ENCODE peak calls at places on chromosomes 4 and X, in nine cellular contexts. X, H, M, I, D, E, C, O and A are unnamed samples.

GRCh38 chrX:40096395-40097091 is 1.2 kb downstream of the BCOR start:
- DNase-seq in C (no peak), D (no peak), E (peak), H (peak), I (peak), X (no peak), O (no peak), M (peak), A (no peak)

GRCh38 chr4:98659741-98660507 is 1.5 kb upstream of the TSPAN5 start:
- DNase-seq in I (no peak), X (no peak), D (no peak), M (no peak), H (no peak), O (no peak), E (no peak), C (no peak), A (no peak)

GRCh38 chr4:10082047-10082446 is 34.6 kb downstream of the WDR1 start:
- DNase-seq in D (no peak), E (no peak), X (peak), M (peak), O (no peak), H (no peak), I (peak), C (no peak), A (peak)

GRCh38 chrX:24357101-24357500 is 3.3 kb upstream of the SUPT20HL1 start:
- DNase-seq in H (no peak), M (no peak), X (no peak), I (no peak), O (no peak), E (no peak), D (no peak), C (no peak), A (no peak)

GRCh38 chr4:15711762-15712161 is 8.9 kb downstream of the BST1 start:
- DNase-seq in H (no peak), M (no peak), I (no peak), E (no peak), C (no peak), D (no peak), O (no peak), X (no peak), A (no peak)

GRCh38 chr4:185729300-185729912 is 82.6 kb downstream of the SORBS2 start:
- DNase-seq in O (no peak), X (no peak), M (no peak), C (no peak), E (no peak), D (peak), H (no peak), I (no peak), A (no peak)

GRCh38 chr4:186144180-186144579 is 39.7 kb downstream of the FAM149A start:
- DNase-seq in D (no peak), X (no peak), O (no peak), C (no peak), E (peak), H (no peak), M (no peak), I (peak), A (no peak)

GRCh38 chrX:153763989-153764755 is at the start of gene PLXNB3:
- DNase-seq in M (peak), C (peak), D (peak), I (peak), E (peak), X (peak), H (peak), O (peak), A (peak)

GRCh38 chr4:88957570-88957969 is 99.4 kb downstream of the FAM13A start:
- DNase-seq in X (no peak), E (no peak), O (no peak), H (no peak), C (no peak), M (no peak), D (no peak), I (no peak), A (no peak)

GRCh38 chr4:119659576-119659975 is 31.0 kb upstream of the PDE5A start:
- DNase-seq in C (no peak), H (no peak), I (no peak), O (no peak), D (no peak), M (no peak), X (no peak), E (no peak), A (no peak)

GRCh38 chr4:163157157-163157556 is 9.5 kb downstream of the NAF1 start:
- DNase-seq in X (no peak), I (no peak), C (no peak), D (no peak), E (no peak), M (no peak), H (no peak), O (no peak), A (no peak)

GRCh38 chr4:26192921-26193894 is 127.6 kb upstream of the RBPJ start:
- DNase-seq in H (no peak), C (no peak), I (no peak), D (no peak), M (no peak), X (no peak), E (no peak), O (no peak), A (no peak)

GRCh38 chrX:79161655-79162054 is 17.2 kb downstream of the GPR174 start:
- DNase-seq in X (no peak), E (no peak), M (no peak), I (no peak), C (no peak), D (no peak), H (no peak), O (no peak), A (no peak)

GRCh38 chr4:164442167-164442566 is 311.8 kb upstream of the SMIM31 start:
- DNase-seq in D (no peak), C (no peak), X (no peak), M (no peak), H (no peak), O (no peak), E (no peak), I (no peak), A (no peak)

GRCh38 chr4:16626945-16627344 is 271.5 kb downstream of the LDB2 start:
- DNase-seq in M (no peak), E (no peak), C (no peak), H (no peak), X (no peak), D (no peak), O (no peak), I (no peak), A (peak)

GRCh38 chrX:153641575-153642312 is 5.3 kb upstream of the DUSP9 start:
- DNase-seq in I (no peak), E (no peak), O (no peak), C (no peak), X (no peak), M (no peak), D (no peak), H (no peak), A (no peak)

GRCh38 chr4:10605746-10606482 is 78.7 kb downstream of the CLNK start:
- DNase-seq in D (no peak), X (no peak), H (no peak), M (no peak), E (no peak), O (no peak), C (no peak), I (no peak), A (no peak)

GRCh38 chr4:108889696-108890475 is 127.0 kb upstream of the ETNPPL start:
- DNase-seq in O (no peak), E (no peak), I (no peak), H (no peak), M (no peak), X (no peak), D (no peak), C (no peak), A (no peak)

GRCh38 chr4:73608677-73609594 is 11.3 kb downstream of the RASSF6 start:
- DNase-seq in I (no peak), E (no peak), D (no peak), C (no peak), H (no peak), O (no peak), M (no peak), X (no peak), A (no peak)

GRCh38 chr4:189069782-189070181 is 870.9 kb upstream of the FRG1 start:
- DNase-seq in C (no peak), M (no peak), H (no peak), I (no peak), O (no peak), D (no peak), X (no peak), E (no peak), A (no peak)

GRCh38 chr4:132737344-132737743 is 411.8 kb upstream of the PCDH10 start:
- DNase-seq in X (no peak), H (peak), O (no peak), E (no peak), M (no peak), D (no peak), C (no peak), I (no peak), A (no peak)

GRCh38 chr4:17448689-17449088 is 63.2 kb downstream of the QDPR start:
- DNase-seq in C (no peak), H (no peak), X (no peak), D (no peak), M (no peak), O (no peak), E (no peak), I (no peak), A (no peak)

GRCh38 chr4:26762650-26763049 is 98.0 kb upstream of the STIM2 start:
- DNase-seq in C (no peak), H (no peak), O (no peak), X (no peak), I (peak), M (no peak), E (no peak), D (no peak), A (no peak)

GRCh38 chr4:2860391-2861348 is 17.0 kb downstream of the ADD1 start:
- DNase-seq in M (no peak), D (no peak), X (no peak), I (no peak), E (no peak), C (no peak), H (no peak), O (no peak), A (no peak)

GRCh38 chr4:917466-917865 is 14.7 kb downstream of the GAK start:
- DNase-seq in O (no peak), X (no peak), I (no peak), D (no peak), M (no peak), C (no peak), E (no peak), H (no peak), A (peak)

GRCh38 chr4:53592686-53593641 is 1.7 kb upstream of the LNX1 start:
- DNase-seq in X (peak), D (no peak), I (peak), M (no peak), O (peak), E (peak), H (peak), C (no peak), A (peak)
- H3K4me3 ChIP-seq in X (peak), D (peak), I (no peak), M (no peak), O (peak), E (peak), H (no peak), C (peak), A (peak)

GRCh38 chr4:104494161-104494560 is 533 bp downstream of the CXXC4 start:
- DNase-seq in M (no peak), X (no peak), O (no peak), I (no peak), C (no peak), D (no peak), H (no peak), E (no peak), A (no peak)

GRCh38 chr4:104491396-104491821 is 3.3 kb downstream of the CXXC4 start:
- DNase-seq in I (peak), X (peak), O (peak), E (peak), C (no peak), H (peak), D (no peak), M (peak), A (no peak)

GRCh38 chr4:104493071-104493831 is 1.4 kb downstream of the CXXC4 start:
- DNase-seq in E (no peak), O (no peak), M (no peak), C (no peak), D (no peak), I (no peak), H (no peak), X (no peak), A (no peak)

GRCh38 chr4:104491826-104492771 is 2.6 kb downstream of the CXXC4 start:
- DNase-seq in E (peak), H (no peak), D (no peak), O (no peak), M (no peak), I (peak), X (no peak), C (no peak), A (no peak)

DNA sequence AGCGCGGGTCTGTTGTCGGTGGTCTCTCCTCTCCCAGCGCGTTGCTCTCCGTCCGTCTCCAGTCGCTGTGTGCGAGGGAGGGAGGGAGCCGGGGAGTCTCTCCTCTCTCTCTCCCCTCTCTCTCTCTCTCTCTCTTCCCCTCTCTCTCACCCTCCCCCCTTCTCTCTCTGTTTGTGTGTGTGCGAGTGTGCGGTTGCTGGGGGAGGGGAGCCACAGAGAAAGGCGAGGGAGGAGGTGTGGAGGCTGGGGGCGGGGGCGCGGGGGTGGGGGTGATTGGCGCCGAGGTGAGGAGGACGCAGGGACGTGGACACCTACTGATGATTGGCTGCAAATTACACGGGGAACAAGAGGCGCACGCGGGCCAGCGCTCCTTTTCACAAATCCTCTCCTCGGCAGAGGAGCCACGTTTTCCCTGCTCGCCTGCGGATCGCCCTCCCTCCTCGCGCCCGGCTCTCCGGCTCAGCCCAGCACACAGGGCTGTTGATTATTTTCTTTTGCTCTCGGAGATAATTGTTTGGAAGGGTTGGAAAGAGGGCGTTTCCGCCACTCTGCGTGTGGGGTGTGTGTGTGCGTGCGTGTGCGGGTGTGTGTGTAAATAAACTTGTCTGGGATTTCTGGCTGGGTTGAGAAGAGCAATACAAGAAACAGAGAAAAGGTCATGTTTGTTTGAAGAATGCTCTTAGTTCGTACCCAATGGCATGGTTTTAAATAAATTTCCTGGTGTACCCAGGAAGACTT is at the start of gene CXXC4:
- DNase-seq in H (peak), D (no peak), M (peak), C (peak), I (peak), O (peak), X (peak), E (peak), A (peak)
- TF ChIP-seq POLR2AphosphoS5 in H (no peak), D (peak), M (peak), C (peak), I (peak), O (no peak), X (no peak), E (peak), A (no peak)

GRCh38 chrX:30888526-30889146 is 418 bp downstream of the TAB3 start:
- DNase-seq in X (no peak), M (peak), D (no peak), O (no peak), H (no peak), C (no peak), I (peak), E (no peak), A (peak)
- H3K4me3 ChIP-seq in X (peak), M (peak), D (peak), O (peak), H (peak), C (peak), I (peak), E (peak), A (peak)

DNA sequence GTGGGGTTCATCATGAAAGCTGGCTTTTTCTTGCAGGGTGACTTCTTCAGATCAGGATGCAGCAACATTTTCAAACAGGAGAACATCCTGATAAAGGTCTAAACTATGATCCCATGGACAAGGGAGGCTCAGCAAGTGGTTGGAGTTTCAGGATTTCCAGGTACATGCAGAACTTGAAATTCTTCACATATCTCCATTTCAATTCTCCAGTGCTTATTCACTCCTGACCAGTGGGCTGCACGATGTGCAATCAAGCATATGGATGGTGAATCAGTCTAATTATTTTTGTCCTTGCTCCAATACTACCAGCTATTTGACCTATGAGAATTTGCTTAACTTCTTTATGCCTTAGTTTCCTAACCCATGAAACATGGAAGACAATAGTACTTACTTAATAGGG is 92.6 kb downstream of the HPGD start:
- DNase-seq in H (no peak), I (no peak), D (no peak), E (no peak), C (no peak), X (no peak), M (no peak), O (no peak), A (no peak)
- TF ChIP-seq POLR2AphosphoS5 in H (no peak), I (no peak), D (no peak), E (no peak), C (no peak), X (no peak), M (no peak), O (no peak), A (no peak)

DNA sequence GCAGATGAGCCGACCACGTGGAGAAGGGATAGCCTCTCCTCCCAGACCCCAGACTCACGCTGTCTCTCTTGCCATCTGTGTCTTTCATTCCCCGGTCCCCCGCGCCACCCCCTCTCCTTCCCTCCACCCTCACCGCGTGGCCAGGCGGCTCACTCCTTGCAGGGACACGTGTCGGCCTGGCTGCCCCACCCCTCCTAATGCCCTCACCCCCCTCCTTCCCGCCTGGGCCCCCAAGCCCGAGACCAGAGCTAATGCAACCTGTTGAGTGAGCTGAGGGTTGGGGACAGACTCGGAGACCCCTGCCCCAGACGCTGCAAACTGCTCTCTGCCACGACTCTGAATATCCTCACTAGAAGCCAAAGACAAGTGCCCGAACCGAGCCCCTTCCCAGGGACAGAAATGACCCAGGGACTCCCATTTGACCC is 1.8 kb downstream of the SLC38A5 start:
- DNase-seq in C (no peak), X (peak), D (no peak), H (no peak), E (no peak), I (peak), M (peak), O (no peak), A (no peak)
- H3K4me3 ChIP-seq in C (peak), X (peak), D (peak), H (peak), E (no peak), I (peak), M (peak), O (peak), A (peak)

GRCh38 chr4:126705271-126705670 is 927.5 kb upstream of the INTU start:
- DNase-seq in C (no peak), D (no peak), O (no peak), M (no peak), H (no peak), E (no peak), X (no peak), I (no peak), A (no peak)

GRCh38 chr4:126701756-126702155 is 931.0 kb upstream of the INTU start:
- DNase-seq in I (no peak), X (no peak), C (no peak), E (no peak), H (no peak), D (no peak), O (no peak), M (no peak), A (no peak)

GRCh38 chr4:126697748-126698147 is 935.0 kb upstream of the INTU start:
- DNase-seq in M (no peak), C (no peak), H (no peak), E (no peak), O (no peak), I (no peak), D (no peak), X (no peak), A (no peak)

GRCh38 chr4:126698224-126698623 is 934.5 kb upstream of the INTU start:
- DNase-seq in H (no peak), X (no peak), D (no peak), C (no peak), M (no peak), I (no peak), O (no peak), E (no peak), A (no peak)

GRCh38 chr4:126702747-126703146 is 930.0 kb upstream of the INTU start:
- DNase-seq in E (no peak), I (no peak), M (no peak), C (no peak), X (no peak), O (no peak), H (no peak), D (no peak), A (no peak)
- TF ChIP-seq POLR2AphosphoS5 in E (no peak), I (no peak), M (no peak), C (no peak), X (no peak), O (no peak), H (no peak), D (no peak), A (no peak)